ENCODE peak calls at places on chromosome 4, in nine cellular contexts. Z is K562, G is stomach, H is HCT116, V is SK-N-SH, I is Panc1, D is GM23338, Y is vagina, F is prostate gland. P is an unnamed sample.

GRCh38 chr4:78732332-78733104 is 43.6 kb upstream of the BMP2K start:
- DNase-seq in G (no peak), D (no peak), Z (peak), F (no peak), V (no peak), H (no peak), Y (no peak), I (no peak), P (no peak)

GRCh38 chr4:176404591-176404990 is 84.8 kb downstream of the SPCS3 start:
- DNase-seq in D (no peak), F (no peak), G (no peak), I (no peak), H (no peak), Y (no peak), Z (no peak), V (no peak), P (no peak)

GRCh38 chr4:115145393-115146160 is 32.2 kb upstream of the NDST4 start:
- DNase-seq in I (no peak), V (no peak), F (no peak), H (no peak), D (no peak), G (peak), Z (no peak), Y (no peak), P (no peak)

GRCh38 chr4:119142837-119143236 is 7.2 kb downstream of the MYOZ2 start:
- DNase-seq in D (no peak), F (no peak), I (no peak), Y (no peak), H (no peak), V (no peak), G (no peak), Z (no peak), P (no peak)

GRCh38 chr4:46329118-46329976 is 60.6 kb downstream of the GABRA2 start:
- DNase-seq in I (peak), G (no peak), D (peak), V (peak), Z (no peak), F (no peak), Y (no peak), H (no peak), P (no peak)

GRCh38 chr4:100299441-100299840 is 109.2 kb upstream of the DDIT4L start:
- DNase-seq in F (no peak), D (no peak), I (no peak), H (peak), Y (no peak), Z (no peak), G (no peak), V (no peak), P (no peak)

GRCh38 chr4:85883180-85883579 is 408.2 kb downstream of the ARHGAP24 start:
- DNase-seq in D (no peak), I (no peak), H (no peak), G (no peak), Y (no peak), F (no peak), V (no peak), Z (no peak), P (no peak)

GRCh38 chr4:12926189-12927066 is 557.7 kb downstream of the RAB28 start:
- DNase-seq in F (no peak), H (no peak), G (no peak), Y (no peak), Z (no peak), D (no peak), I (no peak), V (no peak), P (no peak)

GRCh38 chr4:97367878-97368277 is 775.4 kb downstream of the STPG2 start:
- DNase-seq in Y (no peak), I (no peak), G (no peak), F (no peak), V (no peak), D (no peak), Z (no peak), H (peak), P (no peak)

GRCh38 chr4:726235-726787 is 20.7 kb downstream of the PCGF3 start:
- DNase-seq in I (no peak), H (no peak), F (no peak), V (no peak), G (no peak), Y (no peak), Z (no peak), D (no peak), P (no peak)

GRCh38 chr4:69518102-69518501 is 22.4 kb upstream of the UGT2B4 start:
- DNase-seq in Z (no peak), Y (no peak), D (no peak), V (no peak), G (no peak), H (no peak), I (no peak), F (no peak), P (no peak)

GRCh38 chr4:41258783-41259182 is 2.1 kb downstream of the UCHL1 start:
- DNase-seq in V (peak), H (peak), F (peak), I (no peak), D (peak), Z (no peak), G (no peak), Y (no peak), P (no peak)

GRCh38 chr4:1050486-1051213 is 39.2 kb downstream of the FGFRL1 start:
- DNase-seq in I (no peak), F (no peak), V (peak), G (peak), Y (no peak), H (no peak), Z (peak), D (no peak), P (peak)

GRCh38 chr4:73869130-73870055 is at the start of gene CXCL1:
- DNase-seq in F (peak), G (peak), Z (peak), Y (no peak), H (no peak), D (peak), V (peak), I (no peak), P (no peak)

GRCh38 chr4:6902318-6903042 is 7.1 kb upstream of the TBC1D14 start:
- DNase-seq in H (no peak), G (peak), V (no peak), Z (no peak), D (no peak), F (no peak), Y (no peak), I (no peak), P (no peak)

GRCh38 chr4:176837176-176837915 is 44.6 kb upstream of the VEGFC start:
- DNase-seq in G (no peak), F (no peak), Z (no peak), I (no peak), V (no peak), Y (no peak), D (no peak), H (no peak), P (no peak)

GRCh38 chr4:39446842-39447573 is 11.7 kb downstream of the RPL9 start:
- DNase-seq in Z (no peak), V (no peak), Y (no peak), I (no peak), H (no peak), G (peak), F (peak), D (peak), P (peak)

GRCh38 chr4:107760281-107760947 is 40.4 kb upstream of the PAPSS1 start:
- DNase-seq in D (peak), G (peak), V (peak), H (no peak), Z (no peak), Y (no peak), F (no peak), I (no peak), P (no peak)

GRCh38 chr4:108264693-108265092 is 96.0 kb upstream of the LEF1 start:
- DNase-seq in Y (no peak), H (no peak), F (no peak), Z (no peak), D (no peak), G (no peak), V (no peak), I (no peak), P (no peak)

GRCh38 chr4:66736593-66736992 is 808.7 kb downstream of the CENPC start:
- DNase-seq in G (no peak), F (no peak), I (no peak), D (no peak), H (no peak), Y (no peak), Z (no peak), V (no peak), P (no peak)

GRCh38 chr4:118351851-118352827 is 664 bp downstream of the PRSS12 start:
- DNase-seq in I (no peak), V (peak), Z (no peak), Y (no peak), H (peak), G (peak), F (no peak), D (peak), P (peak)

GRCh38 chr4:120948382-120948781 is 25.9 kb upstream of the PRDM5 start:
- DNase-seq in I (no peak), V (no peak), Y (no peak), G (no peak), F (no peak), D (no peak), Z (no peak), H (peak), P (no peak)

GRCh38 chr4:152307669-152308068 is 228.2 kb downstream of the FBXW7 start:
- DNase-seq in F (no peak), G (no peak), Z (no peak), V (no peak), I (no peak), H (no peak), Y (no peak), D (peak), P (no peak)

GRCh38 chr4:123816970-123817688 is 420.5 kb downstream of the SPRY1 start:
- DNase-seq in Y (no peak), V (no peak), I (no peak), H (no peak), F (no peak), G (no peak), Z (no peak), D (no peak), P (no peak)

GRCh38 chr4:28225689-28226353 is 1365.2 kb downstream of the STIM2 start:
- DNase-seq in G (no peak), D (no peak), Y (no peak), H (no peak), F (no peak), V (no peak), I (no peak), Z (no peak), P (no peak)

GRCh38 chr4:20832821-20833220 is 132.6 kb downstream of the PACRGL start:
- DNase-seq in F (no peak), I (no peak), V (no peak), D (no peak), Y (no peak), G (no peak), Z (no peak), H (no peak), P (no peak)

DNA sequence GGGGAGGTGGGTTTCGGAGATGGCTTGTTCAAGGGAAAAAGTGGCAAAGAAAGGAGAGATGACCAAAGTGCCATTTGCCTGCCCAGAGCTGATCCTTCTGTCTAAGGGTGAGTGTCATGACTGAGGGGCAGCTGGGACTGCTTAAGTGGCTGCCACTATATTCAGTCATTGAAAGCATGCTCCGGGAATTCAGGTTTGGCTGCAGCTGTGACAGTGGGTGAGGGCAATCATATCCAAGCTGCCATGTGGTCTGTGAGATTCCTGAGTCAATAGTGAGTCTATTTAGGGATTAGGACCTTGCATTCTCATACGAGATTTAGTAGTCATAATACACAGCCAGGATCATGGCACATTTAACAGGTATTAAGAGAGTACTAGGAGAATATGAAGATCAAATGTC is 138.8 kb upstream of the BANK1 start:
- DNase-seq in D (no peak), Y (no peak), Z (no peak), V (no peak), F (no peak), G (no peak), H (no peak), I (no peak), P (no peak)
- TF ChIP-seq POLR2AphosphoS5 in D (no peak), Y (no peak), Z (no peak), V (no peak), F (no peak), G (no peak), H (no peak), I (no peak), P (no peak)

DNA sequence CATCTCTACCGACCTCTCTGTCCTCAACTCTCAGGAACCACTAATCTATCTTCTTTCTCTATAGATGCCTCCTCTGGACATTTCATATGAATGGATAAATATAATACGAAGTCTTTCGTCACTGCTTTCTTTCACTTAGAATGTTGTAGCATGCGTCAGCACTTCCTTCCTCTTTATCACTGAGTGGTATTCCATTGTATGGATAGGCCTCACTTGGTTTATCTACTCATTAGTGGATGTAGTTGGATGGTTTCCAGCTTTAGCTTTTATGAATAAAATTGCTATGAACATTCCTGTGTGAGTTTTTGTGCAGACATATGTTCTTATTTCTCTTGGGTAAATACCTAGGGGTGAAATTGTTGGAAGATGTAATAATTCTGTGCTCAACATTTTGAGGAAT is 528.2 kb upstream of the FAT1 start:
- DNase-seq in F (no peak), I (no peak), Z (no peak), G (no peak), V (no peak), Y (no peak), D (no peak), H (no peak), P (no peak)
- TF ChIP-seq POLR2AphosphoS5 in F (no peak), I (no peak), Z (no peak), G (no peak), V (no peak), Y (no peak), D (no peak), H (no peak), P (no peak)

DNA sequence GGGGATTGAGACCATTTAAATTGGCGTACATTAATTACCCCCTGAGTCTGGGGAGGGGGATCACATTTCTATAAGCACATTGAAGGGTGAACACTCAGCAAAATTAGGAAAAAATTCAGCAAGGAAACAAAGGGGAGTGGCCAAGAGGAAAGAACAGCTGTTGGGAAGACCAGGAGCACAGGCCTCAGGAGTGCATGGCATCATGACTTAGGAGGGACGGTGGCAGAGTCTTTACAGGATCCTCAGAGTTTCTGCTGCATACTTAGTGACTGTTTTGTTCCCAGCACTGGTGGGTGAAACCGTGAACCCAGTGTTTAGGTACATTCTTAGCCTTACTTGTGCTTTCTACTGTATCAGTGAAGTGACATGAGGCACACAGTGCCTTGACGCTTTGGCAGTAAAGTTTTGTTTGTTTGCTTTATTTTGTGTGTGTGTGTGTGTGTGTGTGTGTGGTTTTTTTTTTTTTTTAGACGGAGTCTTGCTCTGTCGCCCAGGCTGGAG is 121.3 kb downstream of the CBR4 start:
- DNase-seq in F (no peak), V (no peak), H (no peak), Y (no peak), G (no peak), I (no peak), Z (no peak), D (no peak), P (no peak)
- TF ChIP-seq POLR2AphosphoS5 in F (no peak), V (no peak), H (no peak), Y (no peak), G (no peak), I (no peak), Z (no peak), D (no peak), P (no peak)

GRCh38 chr4:10006236-10006603 is 15.1 kb downstream of the SLC2A9 start:
- DNase-seq in H (no peak), D (no peak), Z (no peak), Y (no peak), I (peak), V (no peak), F (peak), G (peak), P (no peak)
- TF ChIP-seq POLR2AphosphoS5 in H (no peak), D (no peak), Z (no peak), Y (no peak), I (peak), V (no peak), F (peak), G (peak), P (no peak)

GRCh38 chr4:159429693-159430035 is 326.8 kb downstream of the RAPGEF2 start:
- DNase-seq in I (no peak), Y (no peak), V (no peak), F (no peak), Z (no peak), H (no peak), D (no peak), G (no peak), P (no peak)

GRCh38 chr4:159432436-159432835 is 329.6 kb downstream of the RAPGEF2 start:
- DNase-seq in Y (no peak), I (no peak), V (no peak), D (no peak), Z (no peak), G (no peak), F (no peak), H (no peak), P (no peak)

GRCh38 chr4:159435561-159436023 is 332.7 kb downstream of the RAPGEF2 start:
- DNase-seq in I (no peak), G (no peak), H (no peak), Y (no peak), F (no peak), Z (no peak), D (no peak), V (no peak), P (no peak)

GRCh38 chr4:159430896-159431295 is 328.0 kb downstream of the RAPGEF2 start:
- DNase-seq in G (no peak), Y (no peak), V (no peak), Z (no peak), I (no peak), H (no peak), F (no peak), D (no peak), P (no peak)

GRCh38 chr4:159434496-159435241 is 331.8 kb downstream of the RAPGEF2 start:
- DNase-seq in F (no peak), I (no peak), G (no peak), H (no peak), Y (no peak), D (no peak), V (no peak), Z (no peak), P (no peak)
- TF ChIP-seq POLR2AphosphoS5 in F (no peak), I (no peak), G (no peak), H (no peak), Y (no peak), D (no peak), V (no peak), Z (no peak), P (no peak)

DNA sequence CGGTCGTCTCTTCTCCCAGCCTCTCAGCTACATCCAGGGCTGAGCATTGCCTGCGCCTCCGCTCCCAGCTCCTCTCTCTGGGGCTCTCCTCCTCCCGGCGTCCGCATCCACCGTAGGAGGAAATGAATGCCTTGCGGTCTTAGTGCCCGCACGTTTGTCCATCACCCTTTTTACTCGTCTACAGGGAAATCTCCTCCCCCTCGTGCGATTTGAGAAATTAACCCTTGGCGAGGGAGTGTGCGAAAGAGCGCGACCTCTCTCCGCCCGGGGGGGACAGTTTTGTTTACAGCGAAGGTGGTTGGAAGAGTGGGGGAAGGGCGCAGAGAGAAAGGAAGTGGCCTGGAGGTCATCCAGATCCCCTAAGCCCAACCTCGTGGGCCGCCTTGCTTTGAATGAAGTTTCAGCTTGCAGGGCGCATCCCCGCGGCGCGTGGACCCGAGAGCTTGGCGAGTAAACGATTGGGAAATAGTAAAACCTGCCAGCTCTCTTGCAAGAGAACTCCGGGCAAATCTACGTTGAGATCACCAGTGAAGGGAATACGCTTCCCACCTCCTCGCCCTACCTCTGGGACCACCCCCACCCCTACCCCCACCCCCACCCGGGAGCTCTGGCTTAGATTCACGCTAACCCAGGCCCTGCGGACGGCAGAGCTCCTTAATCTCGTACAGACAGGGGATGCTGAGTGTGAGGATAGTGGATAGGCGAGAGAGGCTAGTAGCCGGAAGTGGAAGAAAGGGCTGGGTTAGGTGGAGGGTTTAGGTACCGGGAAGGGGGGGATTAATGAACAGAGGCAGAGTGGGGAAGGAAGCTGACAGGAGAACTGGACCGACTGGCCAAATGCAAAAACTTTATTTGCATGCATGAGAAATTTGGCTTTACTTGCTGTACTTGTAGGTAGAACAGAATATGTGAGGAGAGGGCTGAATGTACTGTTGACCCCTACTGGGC is at the start of gene ELOVL6:
- DNase-seq in V (peak), Z (peak), I (no peak), H (peak), D (peak), F (peak), G (peak), Y (no peak), P (peak)
- TF ChIP-seq POLR2AphosphoS5 in V (peak), Z (peak), I (no peak), H (peak), D (peak), F (no peak), G (peak), Y (peak), P (peak)

P was measured in GM12892.